ENCODE peak calls at places on chromosomes 11 and 22, in nine cellular contexts. O is H9; E is cardiac muscle cell; P is lung; H is A549; K is CD8-positive, alpha-beta memory T cell; R is heart right ventricle; F is CD4-positive, CD25-positive, alpha-beta regulatory T cell; X is CD4-positive, alpha-beta T cell. Q is an unnamed sample.

GRCh38 chr11:61334434-61335354 is 1.7 kb downstream of the TKFC start:
- DNase-seq in F (no peak), H (no peak), O (no peak), R (no peak), K (no peak), X (no peak), E (no peak), P (no peak), Q (no peak)

GRCh38 chr11:35029979-35030378 is 109.0 kb upstream of the CD44 start:
- DNase-seq in E (no peak), O (no peak), F (no peak), P (no peak), R (no peak), X (no peak), H (no peak), K (no peak), Q (no peak)

GRCh38 chr22:47918276-47918928 is 1156.0 kb downstream of the TBC1D22A start:
- DNase-seq in O (no peak), H (no peak), P (no peak), E (no peak), F (no peak), X (no peak), K (peak), R (no peak), Q (no peak)

GRCh38 chr22:39135092-39135896 is 17.2 kb downstream of the CBX7 start:
- DNase-seq in P (no peak), X (peak), K (peak), R (peak), F (no peak), E (peak), H (peak), O (peak), Q (peak)

GRCh38 chr11:118791015-118791960 is at the start of gene DDX6:
- DNase-seq in H (peak), F (peak), P (peak), R (peak), O (peak), K (peak), E (peak), X (peak), Q (peak)

GRCh38 chr11:64655901-64656601 is 65.0 kb downstream of the SLC22A12 start:
- DNase-seq in F (no peak), E (no peak), P (no peak), K (no peak), R (no peak), O (no peak), X (no peak), H (no peak), Q (no peak)

GRCh38 chr22:21816787-21817496 is 50.5 kb downstream of the MAPK1 start:
- DNase-seq in P (no peak), R (peak), H (peak), O (no peak), X (no peak), K (peak), F (peak), E (no peak), Q (peak)

GRCh38 chr11:10114593-10115404 is 179.2 kb downstream of the SBF2 start:
- DNase-seq in K (no peak), E (no peak), R (no peak), X (no peak), P (no peak), H (no peak), O (no peak), F (no peak), Q (no peak)

GRCh38 chr11:104320091-104320490 is 156.1 kb upstream of the PDGFD start:
- DNase-seq in P (no peak), R (no peak), H (no peak), X (no peak), F (no peak), E (no peak), K (no peak), O (no peak), Q (no peak)

GRCh38 chr11:7495997-7496545 is 10.8 kb downstream of the OLFML1 start:
- DNase-seq in P (no peak), H (no peak), X (no peak), O (no peak), E (no peak), F (no peak), K (no peak), R (no peak), Q (no peak)

GRCh38 chr22:23484651-23485050 is 95.4 kb downstream of the IGLL1 start:
- DNase-seq in O (no peak), R (no peak), X (no peak), K (no peak), P (no peak), F (no peak), H (no peak), E (no peak), Q (no peak)

GRCh38 chr11:95074806-95075563 is 8.3 kb downstream of the SRSF8 start:
- DNase-seq in F (no peak), E (peak), X (no peak), K (no peak), R (peak), H (no peak), P (peak), O (no peak), Q (no peak)

GRCh38 chr22:50206599-50206998 is 5.8 kb downstream of the SELENOO start:
- DNase-seq in H (no peak), K (no peak), F (no peak), E (peak), P (peak), X (no peak), O (peak), R (peak), Q (no peak)

GRCh38 chr11:15707971-15708370 is 593.2 kb downstream of the INSC start:
- DNase-seq in O (peak), P (no peak), R (peak), E (no peak), X (no peak), H (peak), F (no peak), K (no peak), Q (no peak)

GRCh38 chr11:86408845-86409244 is 34.2 kb downstream of the CCDC81 start:
- DNase-seq in X (no peak), P (no peak), K (no peak), R (no peak), F (no peak), O (no peak), H (peak), E (no peak), Q (no peak)

GRCh38 chr22:31173386-31174145 is 13.6 kb downstream of the RNF185 start:
- DNase-seq in F (no peak), R (no peak), O (no peak), X (no peak), K (no peak), E (no peak), H (peak), P (no peak), Q (no peak)

GRCh38 chr11:63961608-63962412 is 12.6 kb upstream of the COX8A start:
- DNase-seq in X (no peak), F (no peak), R (no peak), K (no peak), O (peak), H (no peak), E (no peak), P (peak), Q (no peak)

GRCh38 chr11:12841946-12842630 is 167.0 kb upstream of the RASSF10 start:
- DNase-seq in R (no peak), X (no peak), H (no peak), K (no peak), P (no peak), O (no peak), F (no peak), E (no peak), Q (no peak)

GRCh38 chr11:97894978-97895377 is 1125.8 kb upstream of the CNTN5 start:
- DNase-seq in H (no peak), E (no peak), R (no peak), X (no peak), O (no peak), F (no peak), K (no peak), P (no peak), Q (no peak)

GRCh38 chr11:1236316-1237127 is 13.7 kb downstream of the MUC5B start:
- DNase-seq in R (no peak), P (no peak), X (no peak), K (peak), O (peak), E (no peak), H (no peak), F (no peak), Q (no peak)

GRCh38 chr11:60887531-60887930 is 18.9 kb downstream of the PRPF19 start:
- DNase-seq in K (no peak), R (peak), O (peak), X (peak), P (no peak), H (peak), F (no peak), E (peak), Q (no peak)

GRCh38 chr22:36759481-36760159 is 16.3 kb downstream of the IFT27 start:
- DNase-seq in K (no peak), H (no peak), F (no peak), E (no peak), X (no peak), O (peak), P (no peak), R (no peak), Q (no peak)

GRCh38 chr11:83292709-83293435 is 6.7 kb upstream of the CCDC90B start:
- DNase-seq in E (peak), P (no peak), X (no peak), F (peak), K (peak), R (peak), O (peak), H (peak), Q (no peak)

GRCh38 chr11:119306373-119306890 is 10.5 kb downstream of the MCAM start:
- DNase-seq in X (no peak), O (no peak), H (no peak), K (no peak), F (peak), P (no peak), E (no peak), R (no peak), Q (peak)

GRCh38 chr11:34468209-34468841 is 29.6 kb downstream of the CAT start:
- DNase-seq in F (peak), P (no peak), H (no peak), R (no peak), X (peak), K (no peak), E (no peak), O (peak), Q (no peak)

GRCh38 chr22:32723632-32724031 is 77.9 kb upstream of the TIMP3 start:
- DNase-seq in O (no peak), X (no peak), F (peak), P (peak), E (no peak), H (no peak), K (no peak), R (peak), Q (peak)

GRCh38 chr22:23168381-23169031 is 11.8 kb upstream of the BCR start:
- DNase-seq in F (no peak), O (no peak), H (no peak), E (no peak), P (no peak), X (no peak), K (no peak), R (no peak), Q (no peak)

GRCh38 chr11:548700-549603 is 11.6 kb downstream of the LMNTD2 start:
- DNase-seq in O (no peak), P (no peak), R (no peak), E (no peak), X (no peak), K (peak), F (no peak), H (no peak), Q (no peak)

GRCh38 chr11:35035894-35036408 is 103.0 kb upstream of the CD44 start:
- DNase-seq in F (no peak), E (no peak), K (no peak), X (no peak), R (peak), P (no peak), O (no peak), H (no peak), Q (no peak)

DNA sequence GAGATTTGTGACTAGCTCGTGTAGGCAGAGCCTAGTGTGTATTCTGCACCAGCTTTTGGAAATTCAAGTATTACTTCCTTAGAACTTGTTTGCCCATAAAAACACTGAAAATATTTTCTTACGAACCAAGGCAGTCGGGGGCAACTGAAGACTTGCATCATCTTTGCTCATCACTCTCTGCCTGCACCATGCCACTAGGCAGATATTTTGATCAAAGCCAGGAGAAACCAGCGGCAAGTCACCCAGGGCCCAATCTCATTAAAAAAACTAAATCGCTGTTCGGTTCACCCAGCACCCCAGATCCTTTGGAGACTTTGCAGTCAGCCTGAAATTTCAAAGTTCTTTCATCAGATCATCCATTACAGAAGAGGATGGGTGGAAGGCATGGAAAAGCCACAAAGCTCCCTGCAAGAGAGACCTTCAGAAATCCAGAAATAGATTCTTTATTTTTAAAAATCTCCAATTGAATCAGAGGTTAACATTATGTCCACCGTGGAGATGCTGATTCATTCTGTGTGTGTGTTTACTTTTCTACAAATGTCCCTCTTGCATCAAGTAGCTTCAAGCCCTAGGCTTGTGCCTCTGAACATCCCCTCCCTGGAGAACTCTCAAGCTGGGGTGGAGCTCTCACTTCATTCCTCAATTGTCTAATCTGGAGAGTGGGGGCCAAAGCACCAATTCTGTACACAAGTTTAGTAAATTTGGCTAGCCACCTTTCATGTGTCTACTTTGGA is 78.4 kb downstream of the ETS1 start:
- DNase-seq in E (no peak), H (no peak), F (no peak), P (no peak), X (no peak), K (no peak), R (no peak), O (no peak), Q (no peak)
- H3K27ac ChIP-seq in E (no peak), H (peak), F (peak), P (peak), X (peak), K (peak), R (peak), O (no peak), Q (peak)

DNA sequence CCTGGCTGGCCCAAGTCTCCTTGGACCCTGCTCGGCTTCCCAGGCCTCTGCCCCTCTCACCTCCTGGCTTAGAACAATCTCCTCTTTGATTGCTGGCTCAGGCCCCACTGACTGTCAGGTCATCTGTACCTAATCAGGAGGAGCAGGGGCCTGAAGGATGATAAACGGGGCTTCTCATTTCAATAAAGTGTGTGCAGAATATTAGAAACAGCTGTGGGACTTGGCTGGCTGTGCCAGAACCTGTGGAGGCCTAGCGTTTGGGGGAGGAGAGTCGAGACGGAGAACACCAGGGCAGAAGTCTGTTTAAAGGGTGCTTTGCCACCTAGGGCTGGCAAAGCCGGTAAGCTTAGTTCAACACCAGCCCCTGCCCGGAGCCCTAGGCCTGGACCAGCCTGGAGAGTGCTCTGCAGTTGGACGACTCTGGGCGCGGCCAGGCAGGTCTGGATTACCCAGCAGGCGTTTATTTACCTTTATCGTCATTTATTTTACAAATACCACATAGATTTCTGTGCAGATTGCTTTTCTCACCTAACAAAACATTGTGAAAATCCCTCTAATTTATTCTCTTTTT is 10.1 kb upstream of the VSIG10L2 start:
- DNase-seq in K (no peak), H (no peak), O (peak), F (no peak), P (no peak), R (no peak), E (no peak), X (no peak), Q (no peak)
- H3K27ac ChIP-seq in K (no peak), H (no peak), O (no peak), F (no peak), P (no peak), R (no peak), E (no peak), X (no peak), Q (no peak)

GRCh38 chr11:57905439-57905838 is 118.2 kb upstream of the OR9Q1 start:
- DNase-seq in H (no peak), P (no peak), R (no peak), K (no peak), X (no peak), E (no peak), O (no peak), F (no peak), Q (no peak)
- H3K27ac ChIP-seq in H (no peak), P (no peak), R (no peak), K (no peak), X (no peak), E (no peak), O (no peak), F (no peak), Q (no peak)

GRCh38 chr11:117430293-117430955 is 102.8 kb downstream of the CEP164 start:
- DNase-seq in X (no peak), R (no peak), H (no peak), K (no peak), P (no peak), E (no peak), O (no peak), F (no peak), Q (no peak)
- H3K27ac ChIP-seq in X (no peak), R (no peak), H (no peak), K (no peak), P (no peak), E (no peak), O (no peak), F (no peak), Q (no peak)

Q was measured in CD8-positive, alpha-beta T cell.